ENCODE peak calls at places on chromosomes 6 and 20, in ten cellular contexts. L is GM12878, R is right lobe of liver, H is K562, D is heart left ventricle, C is mucosa of descending colon, W is lower lobe of right lung, J is Panc1, K is HCT116, P is body of pancreas. Z is an unnamed sample.

GRCh38 chr20:14566505-14566904 is 229.1 kb upstream of the FLRT3 start:
- ATAC-seq in R (no peak), L (no peak), W (no peak), P (no peak), K (no peak), J (no peak), H (no peak), D (peak; percentile 49), C (peak; percentile 9), Z (no peak)

GRCh38 chr6:35723587-35723986 is 13.2 kb upstream of the ARMC12 start:
- ATAC-seq in H (no peak), L (no peak), J (no peak), D (no peak), C (no peak), R (no peak), W (no peak), P (no peak), K (no peak), Z (no peak)

GRCh38 chr6:170308761-170309160 is 2.2 kb downstream of the FAM120B start:
- ATAC-seq in R (no peak), D (no peak), J (no peak), H (no peak), C (no peak), P (no peak), W (no peak), K (no peak), L (no peak), Z (no peak)

GRCh38 chr20:34452281-34452982 is 63.8 kb upstream of the DYNLRB1 start:
- ATAC-seq in C (no peak), W (no peak), R (no peak), K (no peak), P (no peak), H (no peak), L (no peak), D (no peak), J (no peak), Z (no peak)

GRCh38 chr6:37260063-37260843 is 2.3 kb upstream of the TMEM217 start:
- ATAC-seq in D (no peak), J (no peak), W (no peak), K (no peak), C (no peak), P (no peak), H (no peak), R (no peak), L (peak; percentile 10), Z (no peak)

GRCh38 chr6:145427232-145427631 is 308.1 kb downstream of the EPM2A start:
- ATAC-seq in W (no peak), L (no peak), J (no peak), R (no peak), D (no peak), H (no peak), P (no peak), C (no peak), K (no peak), Z (no peak)

GRCh38 chr6:136236491-136237293 is 13.4 kb downstream of the MTFR2 start:
- ATAC-seq in L (no peak), W (peak; percentile 81), D (no peak), P (no peak), C (no peak), K (no peak), R (no peak), J (no peak), H (peak; percentile 88), Z (no peak)

GRCh38 chr6:35299674-35300073 is 2.1 kb downstream of the DEF6 start:
- ATAC-seq in H (no peak), P (no peak), R (no peak), D (no peak), C (no peak), J (no peak), L (no peak), K (no peak), W (peak; percentile 33), Z (no peak)

GRCh38 chr20:56373942-56374341 is 15.2 kb downstream of the FAM210B start:
- ATAC-seq in P (no peak), L (peak; percentile 86), D (peak; percentile 36), C (peak; percentile 47), R (peak; percentile 48), W (peak; percentile 79), J (no peak), H (peak; percentile 19), K (no peak), Z (no peak)

GRCh38 chr6:34465551-34466241 is at the start of gene PACSIN1:
- ATAC-seq in P (peak; percentile 82), J (peak; percentile 72), H (peak; percentile 93), R (no peak), C (peak; percentile 62), D (peak; percentile 68), L (peak; percentile 56), W (peak; percentile 70), K (peak; percentile 60), Z (no peak)

DNA sequence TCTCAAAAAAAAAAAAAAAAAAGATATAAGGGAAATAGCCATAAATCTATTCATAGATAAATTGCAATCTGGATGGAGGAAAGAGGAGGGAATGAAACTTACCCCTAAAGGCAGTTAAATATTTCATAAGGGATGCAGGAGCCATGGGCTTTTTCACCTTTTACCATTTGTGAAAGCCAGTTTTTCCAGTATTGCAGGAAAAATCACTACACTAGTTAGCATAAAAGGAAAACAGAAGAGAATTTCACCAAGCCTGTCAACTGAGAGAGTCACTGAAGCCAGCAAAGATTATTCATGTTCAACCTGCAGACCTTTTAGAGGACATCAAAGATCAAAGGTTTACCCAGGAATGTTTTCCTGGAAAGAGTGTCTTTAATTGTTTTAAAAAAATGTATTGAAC is 969.7 kb downstream of the KIF16B start:
- ATAC-seq in R (no peak), P (no peak), J (no peak), L (no peak), K (no peak), C (no peak), D (no peak), H (no peak), W (no peak), Z (no peak)
- H3K9me3 ChIP-seq in R (no peaks in the 10 kb centered on the region), P (no peaks in the 10 kb centered on the region), J (no peaks in the 10 kb centered on the region), L (no peaks in the 10 kb centered on the region), K (no peaks in the 10 kb centered on the region), C (no peaks in the 10 kb centered on the region), D (no peaks in the 10 kb centered on the region), H (no peaks in the 10 kb centered on the region), W (no peaks in the 10 kb centered on the region), Z (no peaks in the 10 kb centered on the region)

DNA sequence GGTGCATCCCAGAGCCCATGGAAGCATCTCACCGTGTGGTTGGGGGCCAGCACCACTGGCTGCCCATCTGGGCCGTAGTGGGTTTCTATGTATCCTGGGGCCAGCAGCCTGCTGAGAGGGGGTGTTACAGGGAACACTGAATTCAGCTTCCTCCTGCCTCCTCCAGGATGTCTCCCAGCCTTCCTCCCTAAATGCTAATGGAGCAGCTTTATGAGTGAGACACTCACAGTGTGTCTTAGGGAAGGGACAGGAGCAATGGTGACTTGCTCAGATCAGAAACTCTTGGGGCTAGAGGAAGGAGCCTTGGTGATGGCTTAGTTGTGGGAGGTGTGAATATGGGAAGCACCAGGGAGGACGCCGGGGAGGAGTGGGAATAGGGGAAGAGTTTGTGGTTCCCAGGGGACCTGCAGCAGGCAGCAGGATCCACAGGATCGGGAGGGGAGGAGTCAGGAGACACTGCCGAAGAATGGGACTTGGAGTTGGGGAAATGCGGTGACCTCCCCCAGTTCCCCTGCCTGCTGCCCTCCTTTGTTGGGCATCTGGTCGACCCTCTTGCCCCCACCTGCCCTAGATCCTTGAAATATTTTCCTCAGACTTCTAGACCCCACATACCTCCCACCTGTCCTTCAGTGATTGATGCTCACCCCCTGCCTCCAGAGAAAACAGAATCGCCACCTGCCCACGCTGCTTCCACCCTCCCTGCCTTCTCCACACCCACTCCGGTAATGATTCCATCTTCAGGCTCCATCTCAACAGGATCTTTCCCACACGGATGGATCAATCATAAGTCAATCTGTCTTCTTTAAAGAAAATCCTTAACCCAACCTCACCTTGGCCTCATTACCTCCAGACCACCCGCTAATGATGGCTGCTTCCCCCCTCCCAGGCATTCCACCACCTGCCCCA is 6.6 kb downstream of the ADAM33 start:
- ATAC-seq in P (no peak), R (no peak), K (no peak), H (no peak), J (no peak), D (no peak), W (no peak), L (no peak), C (no peak), Z (no peak)
- H3K36me3 ChIP-seq in P (no peaks in the 10 kb centered on the region), R (no peaks in the 10 kb centered on the region), K (no peaks in the 10 kb centered on the region), H (no peaks in the 10 kb centered on the region), J (peaks cover 2% of the 10 kb centered on the region), D (no peaks in the 10 kb centered on the region), W (no peaks in the 10 kb centered on the region), L (no peaks in the 10 kb centered on the region), C (no peaks in the 10 kb centered on the region), Z (peaks cover 55% of the 10 kb centered on the region)

GRCh38 chr6:57048577-57048976 is 2.1 kb downstream of the KIAA1586 start:
- ATAC-seq in H (no peak), L (no peak), W (no peak), D (no peak), C (no peak), J (no peak), R (no peak), P (no peak), K (no peak), Z (no peak)
- H3K4me3 ChIP-seq in H (peak overlapping the region; percentile 44), L (peak overlapping the region; percentile 65), W (no peak overlapping the region), D (no peak overlapping the region), C (no peak overlapping the region), J (no peak overlapping the region), R (no peak overlapping the region), P (no peak overlapping the region), K (no peak overlapping the region), Z (no peak overlapping the region)

GRCh38 chr6:159268511-159268910 is 99.3 kb downstream of the FNDC1 start:
- ATAC-seq in P (no peak), L (no peak), J (no peak), H (no peak), C (no peak), K (no peak), D (no peak), W (no peak), R (no peak), Z (no peak)

GRCh38 chr6:159261983-159262382 is 92.8 kb downstream of the FNDC1 start:
- ATAC-seq in K (no peak), P (no peak), R (no peak), J (no peak), H (no peak), C (no peak), D (no peak), W (no peak), L (no peak), Z (no peak)

GRCh38 chr6:159271257-159271656 is 102.1 kb downstream of the FNDC1 start:
- ATAC-seq in P (no peak), L (no peak), J (no peak), K (no peak), D (no peak), H (no peak), C (no peak), R (no peak), W (no peak), Z (no peak)

DNA sequence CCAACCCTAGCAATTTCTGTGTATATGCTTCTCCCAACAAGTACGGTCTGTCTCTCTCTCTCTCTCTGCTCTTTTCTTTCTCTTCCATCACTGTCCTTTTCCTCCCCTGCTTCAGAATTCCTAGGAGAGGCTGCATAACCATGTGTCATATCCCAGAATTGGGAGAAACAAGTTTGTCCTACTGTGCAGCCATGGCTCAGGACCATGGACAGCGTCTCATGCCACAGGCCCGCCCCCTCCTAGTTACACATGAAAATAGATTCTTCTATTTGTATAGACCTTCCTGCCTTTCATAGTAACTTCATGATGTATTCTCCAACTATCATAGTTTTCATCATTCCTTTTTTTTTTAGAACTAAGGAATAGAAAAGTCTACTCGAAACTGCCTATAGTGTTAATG is 98.0 kb downstream of the FNDC1 start:
- ATAC-seq in C (no peak), H (peak; percentile 57), K (no peak), D (no peak), W (no peak), J (no peak), R (no peak), L (no peak), P (no peak), Z (no peak)
- H3K9me3 ChIP-seq in C (no peaks in the 10 kb centered on the region), H (no peaks in the 10 kb centered on the region), K (no peaks in the 10 kb centered on the region), D (no peaks in the 10 kb centered on the region), W (no peaks in the 10 kb centered on the region), J (no peaks in the 10 kb centered on the region), R (no peaks in the 10 kb centered on the region), L (no peaks in the 10 kb centered on the region), P (no peaks in the 10 kb centered on the region), Z (no peaks in the 10 kb centered on the region)